ENCODE peak calls at places on chromosomes 6 and 20, in four cellular contexts. B, S, U and G are unnamed samples.

GRCh38 chr6:64932486-64932885 is 774.5 kb downstream of the EYS start:
- DNase-seq in B (no peak), S (no peak), U (no peak), G (no peak)

GRCh38 chr6:134830945-134831344 is 119.0 kb downstream of the ALDH8A1 start:
- DNase-seq in B (peak), S (no peak), U (no peak), G (no peak)

GRCh38 chr6:146768722-146769121 is 169.9 kb downstream of the ADGB start:
- DNase-seq in B (no peak), S (no peak), U (no peak), G (no peak)

GRCh38 chr6:158208226-158208807 is 40.2 kb downstream of the GTF2H5 start:
- DNase-seq in B (no peak), S (no peak), U (no peak), G (no peak)

GRCh38 chr6:127784468-127784867 is 116.4 kb downstream of the THEMIS start:
- DNase-seq in B (no peak), S (no peak), U (no peak), G (no peak)

GRCh38 chr6:75863001-75863400 is 114.0 kb downstream of the MYO6 start:
- DNase-seq in B (no peak), S (no peak), U (no peak), G (no peak)

GRCh38 chr6:14656676-14657075 is 539.1 kb downstream of the CD83 start:
- DNase-seq in B (no peak), S (no peak), U (no peak), G (no peak)

GRCh38 chr6:18724056-18724455 is 336.9 kb downstream of the RNF144B start:
- DNase-seq in B (no peak), S (no peak), U (no peak), G (no peak)

GRCh38 chr20:62899633-62900051 is 26.7 kb downstream of the DIDO1 start:
- DNase-seq in B (peak), S (no peak), U (no peak), G (no peak)

GRCh38 chr6:144582939-144583613 is 297.9 kb downstream of the UTRN start:
- DNase-seq in B (no peak), S (peak), U (no peak), G (no peak)

DNA sequence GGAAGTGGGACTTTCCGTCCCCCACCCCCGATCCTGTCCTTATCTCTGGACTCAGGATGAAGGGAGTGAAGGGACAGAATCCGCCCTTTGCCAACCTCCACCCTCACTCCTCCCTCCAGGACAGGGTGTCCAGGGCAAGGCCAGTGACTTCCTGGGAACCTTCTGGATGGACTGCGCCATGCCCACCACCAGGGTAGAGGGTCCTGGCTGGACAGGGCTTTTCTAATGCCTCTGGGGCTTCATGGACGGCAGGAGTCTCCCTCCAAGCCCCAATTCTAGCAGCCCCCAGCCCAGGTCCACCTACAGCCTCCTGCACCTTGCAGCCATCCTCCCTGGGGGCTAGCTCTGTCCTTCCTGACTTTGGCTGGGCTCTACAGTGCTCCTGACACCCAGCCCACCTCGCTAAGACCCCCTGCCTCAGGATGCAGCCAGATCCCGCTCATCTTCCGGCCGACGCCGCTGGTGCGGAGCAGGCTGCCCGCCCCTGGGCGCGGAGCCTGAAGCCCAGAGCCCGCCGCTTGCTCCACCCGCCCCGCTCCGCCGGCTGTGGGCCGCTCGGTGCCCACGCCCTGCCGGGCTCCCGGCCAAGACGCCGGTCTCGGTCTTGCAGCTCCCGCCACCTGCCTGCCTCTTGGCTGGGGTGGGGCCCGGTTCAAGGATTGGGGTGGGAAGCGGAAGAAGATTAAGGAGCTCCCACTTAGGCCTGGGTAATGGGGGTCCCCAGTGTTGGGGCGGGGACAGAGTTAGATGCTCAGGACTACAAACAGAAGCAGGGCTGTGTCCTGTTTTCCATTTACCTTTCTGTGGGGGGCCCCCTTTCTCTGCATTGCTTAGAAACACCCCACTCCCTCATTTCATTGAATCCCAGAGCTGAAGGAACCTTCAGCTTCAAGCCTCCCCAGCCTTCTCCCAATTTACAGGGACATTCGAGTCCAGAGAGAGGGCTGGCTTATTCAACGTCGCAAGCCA is 72.8 kb downstream of the MDGA1 start:
- DNase-seq in B (no peak), S (no peak), U (no peak), G (no peak)
- H3K4me3 ChIP-seq in B (no peak), S (no peak), U (no peak), G (no peak)

GRCh38 chr6:38393986-38394385 is 245.7 kb downstream of the BTBD9 start:
- DNase-seq in B (no peak), S (no peak), U (no peak), G (no peak)
- TF ChIP-seq SUZ12 in B (no peak), S (no peak), U (no peak), G (no peak)

DNA sequence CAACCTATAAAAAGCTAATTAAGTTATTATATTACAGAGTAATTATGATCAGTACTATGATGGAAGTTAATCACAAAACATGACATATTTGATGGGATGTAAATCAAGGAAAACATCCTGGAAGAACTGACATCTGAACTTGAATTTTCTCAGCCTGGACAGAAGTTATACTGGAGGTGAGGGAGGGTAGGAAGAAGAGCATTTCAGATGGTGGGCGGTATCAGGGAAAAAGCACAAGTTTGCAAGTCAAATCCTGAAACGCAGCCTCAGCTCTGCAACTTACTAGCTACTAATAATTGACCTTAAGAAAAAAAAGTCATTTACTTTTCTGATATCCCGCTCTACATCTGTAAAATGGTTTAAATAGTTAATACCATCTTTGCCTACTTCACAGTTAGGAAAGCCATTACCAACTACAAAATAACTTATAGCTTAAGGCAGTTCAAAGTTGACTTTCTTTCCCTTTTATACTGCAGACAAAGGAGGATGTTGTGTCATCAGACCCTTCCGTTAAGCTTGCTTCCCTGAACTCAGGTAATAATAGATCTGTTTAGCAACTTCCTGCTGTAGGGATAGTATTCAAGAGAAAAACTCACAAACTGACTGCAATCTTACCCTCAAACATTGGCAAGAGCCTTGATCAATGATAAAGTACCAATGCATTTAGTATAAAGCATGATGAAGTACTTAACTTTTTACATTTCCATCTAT is 21.0 kb downstream of the NOL7 start:
- DNase-seq in B (peak), S (no peak), U (no peak), G (no peak)
- H3K9ac ChIP-seq in B (no peak), S (no peak), U (no peak), G (no peak)

GRCh38 chr20:25055711-25056492 is 2.0 kb downstream of the ACSS1 start:
- DNase-seq in B (no peak), S (no peak), U (no peak), G (no peak)

GRCh38 chr20:25053207-25054132 is 4.5 kb downstream of the ACSS1 start:
- DNase-seq in B (no peak), S (no peak), U (no peak), G (no peak)

GRCh38 chr20:25054133-25054820 is 3.7 kb downstream of the ACSS1 start:
- DNase-seq in B (peak), S (no peak), U (no peak), G (no peak)

GRCh38 chr20:25056601-25057233 is 1.2 kb downstream of the ACSS1 start:
- DNase-seq in B (no peak), S (no peak), U (no peak), G (no peak)

DNA sequence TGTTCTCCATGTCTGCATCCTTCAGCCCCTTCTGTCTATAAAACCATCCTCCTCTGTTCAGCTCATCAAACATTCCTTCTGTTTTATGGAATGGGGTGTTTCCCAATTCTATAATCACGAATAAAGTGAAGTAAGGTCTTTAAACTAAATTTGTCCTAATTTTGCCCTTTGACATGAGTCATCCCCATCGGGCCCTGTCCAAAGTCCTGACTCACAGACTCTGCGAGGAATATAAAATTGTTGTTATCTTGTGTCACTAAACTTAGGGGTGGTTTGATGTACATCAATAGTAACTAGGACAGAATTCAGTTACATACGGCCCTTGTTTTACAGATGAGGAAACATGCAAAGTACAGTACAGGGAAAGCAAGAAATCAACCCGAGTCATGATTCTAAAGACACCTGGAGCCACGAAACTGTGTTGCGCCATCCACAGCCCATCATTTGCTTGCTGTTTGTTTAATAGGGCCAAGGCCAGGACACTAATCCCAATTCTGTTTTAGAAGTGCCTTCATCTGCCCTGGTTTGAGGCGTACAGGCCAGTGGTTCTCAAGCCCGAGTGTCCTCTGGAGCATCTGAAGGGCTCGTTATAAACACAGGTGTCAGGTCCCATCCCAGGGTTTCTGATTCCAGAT is 2.8 kb downstream of the ACSS1 start:
- DNase-seq in B (peak), S (no peak), U (no peak), G (no peak)
- H3K4me3 ChIP-seq in B (peak), S (no peak), U (no peak), G (no peak)

DNA sequence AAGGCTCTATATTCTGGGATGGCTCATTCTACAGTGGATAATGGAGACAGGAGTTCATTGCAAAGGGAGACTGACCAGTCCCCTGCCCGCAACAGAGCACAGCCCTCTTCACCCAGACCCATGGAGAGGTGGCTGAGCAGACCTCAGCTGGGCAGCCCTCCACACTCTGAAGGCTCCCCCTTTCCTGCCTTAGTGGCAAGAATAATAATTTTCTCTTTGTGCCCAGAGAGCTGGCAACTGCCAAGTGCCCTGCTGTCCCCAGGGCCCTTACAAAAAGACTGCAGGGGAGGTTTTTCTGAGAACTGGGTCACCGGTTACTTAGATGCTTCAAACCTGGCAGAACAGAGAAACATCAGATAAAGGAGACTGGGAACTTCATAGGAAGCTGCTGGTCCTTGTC is 35.4 kb upstream of the ZNFX1 start:
- DNase-seq in B (no peak), S (no peak), U (no peak), G (no peak)
- TF ChIP-seq SUZ12 in B (no peak), S (no peak), U (no peak), G (no peak)

DNA sequence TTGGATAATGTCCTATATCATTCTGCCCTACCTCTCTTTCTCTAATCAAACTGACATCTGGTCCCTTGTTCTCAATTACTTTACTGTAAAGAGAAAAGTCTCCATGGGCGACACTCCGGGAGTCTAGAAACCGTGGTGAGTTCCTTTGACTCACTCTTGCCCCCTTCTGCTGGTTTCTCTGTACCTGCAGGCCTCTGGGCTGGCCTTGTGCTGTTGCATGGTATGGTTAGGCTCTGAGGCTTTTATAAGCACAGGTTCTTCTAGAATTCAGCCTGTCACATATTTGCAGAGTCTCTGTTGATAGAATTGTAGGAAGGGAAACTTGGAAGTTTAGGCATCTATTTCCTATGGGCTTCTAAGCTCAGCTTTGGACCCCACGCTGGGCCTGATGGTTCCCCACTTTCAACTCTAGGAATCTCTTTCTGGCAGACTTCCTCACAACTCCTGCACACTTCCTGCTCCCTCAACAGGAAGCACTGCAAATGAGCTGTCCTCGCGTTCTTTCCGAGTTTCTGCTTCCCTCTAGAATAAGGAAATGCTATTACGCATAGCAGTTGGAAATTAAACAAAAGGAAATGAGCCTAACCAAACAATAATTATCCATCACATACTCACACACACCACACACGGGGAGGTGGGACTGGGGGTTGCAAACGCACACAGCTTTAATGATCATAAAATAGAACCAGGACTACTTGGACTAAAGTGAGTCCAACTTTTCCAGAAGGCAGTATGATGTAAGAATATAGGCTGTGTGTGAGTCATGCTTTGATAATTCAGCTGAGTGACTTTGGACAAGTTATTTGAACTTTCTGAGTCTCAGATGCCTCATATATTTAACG is 683.3 kb downstream of the QKI start:
- DNase-seq in B (no peak), S (no peak), U (no peak), G (no peak)
- H3K9ac ChIP-seq in B (no peak), S (no peak), U (no peak), G (no peak)

DNA sequence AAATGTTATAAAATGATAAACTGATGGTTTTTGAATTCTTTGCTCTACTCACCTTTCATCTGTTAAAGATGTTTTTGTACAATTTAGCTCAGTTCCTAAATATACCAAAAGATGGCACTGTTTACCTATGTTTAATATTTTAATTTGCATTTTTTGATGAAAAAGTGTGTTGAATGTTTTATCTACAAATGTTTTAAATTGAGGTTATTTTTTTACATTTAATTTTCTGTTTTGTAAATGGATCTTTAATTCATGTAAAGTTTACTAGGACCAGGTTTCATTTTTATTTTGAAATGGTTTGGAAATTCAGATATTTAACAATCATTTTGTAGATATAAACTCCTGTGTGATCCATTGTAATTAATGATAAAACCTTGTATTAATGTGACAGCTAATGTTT is 30.0 kb downstream of the CDKAL1 start:
- DNase-seq in B (no peak), S (no peak), U (no peak), G (no peak)
- H3K4me3 ChIP-seq in B (no peak), S (no peak), U (no peak), G (no peak)